ENCODE peak calls at places on chromosomes 6 and 20, in ten cellular contexts. H is PC-9, N is transverse colon, R is HCT116, M is epithelial cell of esophagus, W is right atrium auricular region, V is tibial nerve, Q is fibroblast of lung, E is HFF-Myc, L is BE2C. D is an unnamed sample.

GRCh38 chr6:91299544-91300491 is 712.9 kb upstream of the MAP3K7 start:
- DNase-seq in M (no peak), Q (peak; percentile 94), H (no peak), N (peak; percentile 14), E (no peak), W (no peak), V (peak; percentile 39), L (no peak), R (no peak), D (no peak)

GRCh38 chr6:167044696-167045095 is 45.5 kb downstream of the CEP43 start:
- DNase-seq in R (no peak), W (no peak), Q (peak; percentile 3), V (no peak), N (no peak), M (no peak), H (no peak), E (no peak), L (no peak), D (no peak)

GRCh38 chr20:1802385-1803215 is 92.6 kb upstream of the SIRPA start:
- DNase-seq in Q (peak; percentile 70), H (peak; percentile 56), M (peak; percentile 72), V (no peak), E (no peak), N (peak; percentile 56), R (no peak), W (peak; percentile 81), L (peak; percentile 45), D (peak; percentile 74)

GRCh38 chr6:28383235-28384142 is 16.1 kb downstream of the ZSCAN12 start:
- DNase-seq in L (peak; percentile 82), M (peak; percentile 83), Q (peak; percentile 95), R (peak; percentile 82), W (peak; percentile 91), V (peak; percentile 65), N (peak; percentile 92), E (peak; percentile 30), H (peak; percentile 92), D (peak; percentile 89)

GRCh38 chr20:25139061-25139705 is 56.3 kb upstream of the ENTPD6 start:
- DNase-seq in L (no peak), R (peak; percentile 32), E (no peak), Q (no peak), H (no peak), V (no peak), N (no peak), W (no peak), M (peak; percentile 11), D (no peak)

GRCh38 chr6:108737594-108738546 is 110.4 kb upstream of the ARMC2 start:
- DNase-seq in L (peak; percentile 29), M (peak; percentile 99), W (peak; percentile 91), N (peak; percentile 57), V (no peak), Q (peak; percentile 91), R (peak; percentile 86), E (peak; percentile 86), H (peak; percentile 84), D (no peak)

GRCh38 chr20:46348972-46349741 is 40.9 kb upstream of the CDH22 start:
- DNase-seq in N (peak; percentile 43), M (peak; percentile 53), E (no peak), H (peak; percentile 46), L (peak; percentile 83), W (no peak), Q (peak; percentile 34), V (peak; percentile 38), R (peak; percentile 13), D (no peak)

GRCh38 chr6:23696946-23697345 is 429.1 kb upstream of the NRSN1 start:
- DNase-seq in H (no peak), L (no peak), V (no peak), W (no peak), N (no peak), Q (no peak), M (no peak), R (no peak), E (no peak), D (no peak)

GRCh38 chr6:150406948-150407347 is 38.1 kb downstream of the IYD start:
- DNase-seq in V (no peak), L (no peak), N (no peak), M (peak; percentile 19), W (no peak), R (no peak), E (no peak), H (no peak), Q (no peak), D (no peak)

GRCh38 chr6:160730911-160731310 is 28.9 kb downstream of the PLG start:
- DNase-seq in E (no peak), H (no peak), Q (no peak), M (no peak), W (no peak), V (no peak), R (no peak), L (peak; percentile 23), N (no peak), D (no peak)

GRCh38 chr6:129648819-129649491 is 61.0 kb downstream of the ARHGAP18 start:
- DNase-seq in M (no peak), E (no peak), L (no peak), V (no peak), H (no peak), R (peak; percentile 55), N (no peak), Q (no peak), W (no peak), D (no peak)

GRCh38 chr20:63738687-63739128 is 868 bp upstream of the SLC2A4RG start:
- DNase-seq in Q (peak; percentile 28), R (no peak), L (peak; percentile 62), H (no peak), N (peak; percentile 80), M (no peak), W (peak; percentile 73), V (peak; percentile 49), E (no peak), D (no peak)

GRCh38 chr6:113634352-113635163 is 222.6 kb upstream of the MARCKS start:
- DNase-seq in N (no peak), M (peak; percentile 69), V (no peak), Q (peak; percentile 51), E (no peak), W (no peak), R (no peak), H (no peak), L (no peak), D (peak; percentile 77)

DNA sequence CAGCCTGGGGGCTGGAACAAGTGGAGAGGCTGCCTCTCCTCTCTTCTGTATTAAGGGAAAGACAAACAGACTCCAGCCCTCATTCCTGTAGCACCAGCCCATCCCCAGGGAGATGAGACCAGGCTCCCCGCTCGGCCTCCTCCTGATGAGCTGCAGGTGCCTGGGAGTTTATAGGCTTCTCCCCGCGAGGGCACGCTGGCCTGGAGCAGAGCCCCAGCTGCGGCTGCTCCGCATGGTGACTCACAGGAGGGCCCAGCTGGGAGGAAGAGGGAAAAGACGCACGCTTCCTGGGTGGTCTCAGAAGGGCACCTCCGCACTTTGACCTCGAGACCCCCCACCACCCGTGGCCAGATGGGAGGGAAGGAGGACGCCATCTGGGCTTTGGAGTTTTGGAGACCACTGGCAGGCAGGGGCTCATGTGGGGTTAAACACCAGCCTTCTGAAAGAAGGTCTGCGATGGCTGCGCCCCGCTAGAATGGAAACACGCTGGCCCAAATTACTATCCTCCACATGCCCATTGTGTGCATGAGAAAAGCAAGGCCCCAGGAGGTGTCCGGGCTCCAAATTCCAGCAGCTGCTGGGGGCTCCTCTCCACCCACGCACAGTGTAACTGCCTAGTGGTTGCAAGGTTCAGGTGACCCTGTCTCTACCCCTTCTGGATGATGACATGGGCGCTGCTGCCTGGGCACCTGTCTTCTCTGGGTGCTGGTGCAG is 67.9 kb downstream of the BMP7 start:
- DNase-seq in W (no peak), N (no peak), E (peak; percentile 62), R (no peak), Q (no peak), M (no peak), H (no peak), L (peak; percentile 50), V (no peak), D (no peak)
- TF ChIP-seq CTCF in W (no peak), N (no peak), E (no peak), R (no peak), Q (no peak), M (no peak), H (no peak), L (no peak), V (no peak), D (no peak)

GRCh38 chr6:12013368-12013617 is 1.2 kb downstream of the HIVEP1 start:
- DNase-seq in M (no peak), V (no peak), L (no peak), W (no peak), H (no peak), E (no peak), R (no peak), N (no peak), Q (no peak), D (no peak)
- H3K4me3 ChIP-seq in M (peak overlapping the region; percentile 85), V (peak overlapping the region; percentile 65), L (peak overlapping the region; percentile 86), W (peak overlapping the region; percentile 77), H (peak overlapping the region; percentile 71), E (peak overlapping the region; percentile 63), R (peak overlapping the region; percentile 79), N (peak overlapping the region; percentile 76), Q (peak overlapping the region; percentile 85), D (peak overlapping the region; percentile 76)

DNA sequence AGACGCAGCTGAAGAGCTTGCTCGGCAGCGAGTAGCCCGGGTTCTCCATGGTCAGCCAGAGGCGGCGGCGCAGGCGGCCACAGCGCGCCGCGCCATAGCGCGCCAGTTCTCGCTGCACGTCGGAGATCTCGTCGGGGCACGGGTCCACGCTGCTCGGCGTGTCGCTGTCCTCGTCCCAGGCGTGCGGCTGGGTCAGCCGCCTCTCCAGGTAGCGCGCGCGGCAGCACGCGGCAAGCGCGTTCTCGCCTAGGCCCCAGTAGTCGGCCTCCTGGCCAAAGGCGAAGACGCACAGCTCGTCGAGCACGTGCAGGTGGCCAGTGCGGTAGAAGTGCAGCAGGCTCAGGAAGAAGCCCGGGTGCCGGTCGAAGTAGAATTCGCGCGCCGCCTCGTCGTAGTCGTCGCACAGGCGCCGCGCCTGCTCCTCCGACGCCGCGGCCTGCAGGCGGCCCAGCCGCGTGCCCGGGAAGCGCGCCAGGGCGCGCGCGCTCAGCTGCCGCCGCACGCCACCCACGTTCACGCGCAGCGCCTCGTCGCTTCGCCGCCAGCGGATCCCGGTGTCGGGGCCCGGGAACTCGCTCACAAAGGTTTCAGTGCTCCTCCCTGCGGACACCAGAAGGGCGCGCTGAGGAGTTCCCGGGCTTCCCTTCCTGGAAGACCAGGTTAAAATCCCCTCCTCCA is 2.7 kb downstream of the KCNS1 start:
- DNase-seq in H (no peak), R (no peak), V (no peak), E (no peak), M (peak; percentile 61), L (no peak), N (no peak), W (no peak), Q (peak; percentile 25), D (peak; percentile 19)
- TF ChIP-seq CTCF in H (no peak), R (no peak), V (no peak), E (peak; percentile 19), M (peak; percentile 38), L (no peak), N (no peak), W (no peak), Q (no peak), D (no peak)

DNA sequence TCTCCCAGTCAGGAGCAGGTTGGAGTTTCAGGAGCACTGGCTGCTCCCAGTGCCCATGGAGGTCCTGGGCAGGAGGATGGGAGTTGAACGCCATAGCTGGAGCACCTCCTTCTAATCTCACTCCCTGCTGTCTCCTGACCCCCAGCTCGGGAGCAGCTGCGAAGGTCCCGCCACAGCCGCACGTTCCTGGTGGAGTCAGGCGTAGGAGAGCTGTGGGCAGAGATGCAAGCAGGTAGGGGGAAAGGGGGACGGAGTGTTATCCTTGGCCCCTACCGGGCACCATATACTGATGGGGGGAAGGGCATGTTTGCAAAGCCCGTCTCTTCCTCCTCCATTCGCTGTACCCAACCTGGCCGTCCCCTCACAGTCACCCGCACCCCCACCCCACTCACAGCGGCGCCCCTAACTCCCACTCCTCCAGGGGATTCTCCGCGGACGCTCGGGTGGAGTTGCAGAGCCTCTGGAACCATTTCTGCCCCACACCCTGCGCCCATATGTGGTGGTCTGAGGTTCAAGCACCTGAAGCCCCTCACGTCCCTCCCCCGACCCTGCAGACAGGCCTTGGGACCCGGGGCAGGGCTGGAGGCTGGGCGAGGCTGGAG is 16.7 kb downstream of the HSPA12B start:
- DNase-seq in Q (no peak), V (no peak), L (no peak), N (no peak), M (no peak), W (no peak), R (no peak), E (no peak), H (no peak), D (no peak)
- H3K4me3 ChIP-seq in Q (no peak overlapping the region), V (no peak overlapping the region), L (peak overlapping the region; percentile 61), N (no peak overlapping the region), M (no peak overlapping the region), W (no peak overlapping the region), R (no peak overlapping the region), E (no peak overlapping the region), H (no peak overlapping the region), D (no peak overlapping the region)

D was measured in GM06990.